ENCODE peak calls at places on chromosomes 2 and 18, in five cellular contexts. C is heart left ventricle, J is stomach, T is K562, S is A549. M is an unnamed sample.

GRCh38 chr2:69798466-69798908 is 31.0 kb upstream of the GMCL1 start:
- DNase-seq in S (no peak), J (peak), C (no peak), T (no peak), M (peak)

GRCh38 chr18:67266591-67267237 is 249.8 kb downstream of the DSEL start:
- DNase-seq in J (no peak), C (no peak), S (peak), T (no peak), M (no peak)

GRCh38 chr18:58087928-58088722 is 44.1 kb downstream of the NEDD4L start:
- DNase-seq in J (peak), S (no peak), T (peak), C (no peak), M (peak)

GRCh38 chr2:182915369-182916326 is 49.2 kb upstream of the FRZB start:
- DNase-seq in S (peak), J (no peak), T (no peak), C (no peak), M (no peak)

GRCh38 chr2:121123268-121123667 is 161.7 kb downstream of the TFCP2L1 start:
- DNase-seq in J (no peak), T (no peak), C (no peak), S (no peak), M (no peak)

GRCh38 chr2:160932960-160933359 is 227.3 kb upstream of the TANK start:
- DNase-seq in C (no peak), S (peak), T (no peak), J (no peak), M (no peak)

GRCh38 chr2:26068602-26069298 is 34.9 kb downstream of the RAB10 start:
- DNase-seq in J (no peak), S (peak), T (peak), C (no peak), M (no peak)

GRCh38 chr2:95012881-95013550 is 12.5 kb upstream of the MAL start:
- DNase-seq in S (no peak), J (no peak), C (no peak), T (no peak), M (no peak)

GRCh38 chr2:170500770-170501169 is 214.4 kb upstream of the SP5 start:
- DNase-seq in S (no peak), J (no peak), T (no peak), C (peak), M (no peak)

GRCh38 chr2:197125000-197125399 is 185.6 kb downstream of the ANKRD44 start:
- DNase-seq in T (no peak), C (no peak), J (no peak), S (no peak), M (no peak)

GRCh38 chr2:16217271-16217670 is 276.9 kb downstream of the MYCN start:
- DNase-seq in J (no peak), S (no peak), T (no peak), C (no peak), M (no peak)

GRCh38 chr2:142175917-142176316 is 45.1 kb upstream of the LRP1B start:
- DNase-seq in S (no peak), J (no peak), T (no peak), C (no peak), M (no peak)

GRCh38 chr2:98634406-98635092 is 26.2 kb downstream of the UNC50 start:
- DNase-seq in S (peak), C (no peak), J (no peak), T (peak), M (no peak)

GRCh38 chr2:240131296-240131695 is 4.8 kb downstream of the COPS9 start:
- DNase-seq in S (no peak), C (no peak), T (no peak), J (no peak), M (peak)

GRCh38 chr18:68724021-68724420 is 9.1 kb upstream of the TMX3 start:
- DNase-seq in J (no peak), S (no peak), T (no peak), C (no peak), M (no peak)

GRCh38 chr18:55384551-55385275 is 203.3 kb downstream of the TCF4 start:
- DNase-seq in T (peak), J (no peak), C (no peak), S (peak), M (no peak)

GRCh38 chr2:21428754-21429153 is 305.0 kb downstream of the TDRD15 start:
- DNase-seq in C (no peak), J (no peak), T (no peak), S (no peak), M (no peak)

GRCh38 chr2:234495076-234495800 is 1.6 kb downstream of the ARL4C start:
- DNase-seq in J (no peak), C (no peak), S (peak), T (no peak), M (no peak)

GRCh38 chr2:43751476-43751875 is 22.4 kb upstream of the DYNC2LI1 start:
- DNase-seq in T (no peak), S (no peak), J (no peak), C (no peak), M (no peak)

GRCh38 chr2:212135739-212136138 is 402.9 kb downstream of the ERBB4 start:
- DNase-seq in T (no peak), J (no peak), S (peak), C (no peak), M (no peak)

GRCh38 chr2:195352581-195352980 is 304.4 kb upstream of the SLC39A10 start:
- DNase-seq in S (peak), T (no peak), C (no peak), J (no peak), M (no peak)

GRCh38 chr2:163735692-163736432 is at the start of gene FIGN:
- DNase-seq in C (peak), J (peak), S (peak), T (no peak), M (peak)

GRCh38 chr2:26584191-26584590 is 57.0 kb downstream of the CIB4 start:
- DNase-seq in J (no peak), T (no peak), S (no peak), C (no peak), M (peak)

DNA sequence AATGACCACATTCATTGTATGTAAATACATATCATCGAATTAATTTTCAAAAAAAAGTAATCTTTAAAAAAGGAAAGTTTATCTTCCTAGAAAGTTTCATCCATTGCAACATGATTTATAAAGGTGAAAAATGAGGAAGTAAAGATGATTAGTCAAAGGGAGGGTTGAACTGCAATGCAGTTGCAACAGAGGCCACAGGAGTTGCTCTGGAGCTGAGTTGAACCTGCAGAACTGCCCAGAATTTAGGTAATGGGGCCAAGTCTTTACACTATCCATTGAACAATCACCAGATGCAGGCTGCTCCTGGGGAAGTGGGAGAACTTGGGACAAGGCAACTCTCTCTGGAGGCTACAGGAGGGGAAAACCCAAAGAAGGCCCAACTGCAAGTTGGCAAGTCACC is 390.7 kb downstream of the METTL4 start:
- DNase-seq in S (no peak), C (no peak), J (no peak), T (no peak), M (no peak)
- TF ChIP-seq POLR2A in S (no peak), C (no peak), J (no peak), T (no peak), M (no peak)

GRCh38 chr2:58739033-58739432 is 497.9 kb upstream of the FANCL start:
- DNase-seq in J (no peak), C (no peak), T (no peak), S (no peak), M (no peak)
- H3K4me3 ChIP-seq in J (no peak), C (no peak), T (no peak), S (no peak), M (no peak)

DNA sequence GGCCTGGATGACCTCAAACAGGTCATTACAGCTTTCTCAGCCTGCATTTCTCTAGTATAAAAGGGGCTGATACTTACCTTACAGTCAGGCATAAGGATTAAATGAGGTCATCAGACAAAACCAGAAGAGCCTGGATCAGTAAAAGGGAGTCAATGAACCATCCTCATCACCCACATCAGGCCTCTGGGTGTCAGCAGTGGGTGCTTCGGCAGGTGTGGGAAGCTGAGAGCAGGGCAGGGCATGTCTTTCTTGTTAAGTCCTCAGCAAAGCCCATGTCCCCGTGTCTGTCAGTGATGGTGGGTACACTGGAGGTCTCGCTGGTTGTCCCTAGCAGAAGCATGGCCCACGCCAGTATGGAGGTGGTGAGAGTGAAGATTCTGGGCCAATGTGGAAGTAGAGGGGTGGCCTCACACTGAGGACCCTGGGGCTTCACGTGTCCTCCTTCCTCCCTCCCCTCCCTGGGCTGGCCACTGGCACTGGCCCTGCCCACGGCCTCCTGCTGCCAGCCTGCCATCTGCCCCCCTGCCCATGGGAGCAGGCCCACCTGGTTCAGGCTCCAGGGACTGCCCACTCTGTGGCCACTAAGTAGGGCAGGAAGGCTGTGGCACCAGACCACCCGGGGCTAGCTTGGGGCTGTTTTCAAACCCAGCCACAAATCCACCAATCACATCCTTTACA is 4.4 kb downstream of the ADRA2B start:
- DNase-seq in T (no peak), C (no peak), S (no peak), J (no peak), M (no peak)
- TF ChIP-seq CTCF in T (no peak), C (no peak), S (no peak), J (no peak), M (no peak)

GRCh38 chr2:20186078-20186854 is 38.7 kb downstream of the SDC1 start:
- DNase-seq in S (peak), J (peak), C (no peak), T (peak), M (no peak)
- TF ChIP-seq POLR2A in S (no peak), J (no peak), C (no peak), T (no peak), M (no peak)

DNA sequence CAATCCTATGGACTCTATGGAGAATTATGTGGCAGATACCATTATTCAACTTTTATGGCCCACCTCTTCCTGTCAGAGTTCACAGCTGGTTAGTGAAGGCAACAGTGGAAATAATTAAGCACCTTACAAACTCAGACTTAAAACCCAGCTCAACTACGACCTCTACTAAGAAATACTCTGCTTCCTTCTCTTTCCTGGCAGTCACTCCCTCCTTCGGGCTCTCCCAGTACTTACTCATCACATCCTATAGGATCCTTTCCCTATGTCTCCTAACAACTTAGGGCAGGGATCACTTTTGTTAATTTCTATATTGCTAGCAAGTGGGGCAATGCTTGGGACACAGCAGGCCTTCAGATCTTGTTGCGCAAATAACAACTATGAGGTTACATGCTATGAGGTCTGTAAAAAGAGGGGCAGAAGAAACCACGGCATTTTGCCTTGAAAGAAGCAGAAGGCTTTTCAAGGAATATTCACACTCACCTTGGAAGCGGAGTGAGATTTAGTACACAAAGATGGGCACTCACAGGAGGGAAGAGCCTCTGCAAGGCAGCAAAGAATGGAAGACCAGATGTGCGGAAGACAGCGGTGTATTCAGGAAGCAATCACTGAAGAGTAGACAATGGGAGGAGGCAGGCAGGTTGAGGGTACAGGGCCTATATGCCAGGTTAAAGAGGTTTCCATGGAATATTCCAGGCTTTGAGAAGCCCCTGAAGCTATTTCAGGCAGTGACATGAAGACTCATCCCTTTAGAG is 2.1 kb downstream of the STK39 start:
- DNase-seq in S (no peak), T (no peak), C (no peak), J (no peak), M (no peak)
- H3K4me3 ChIP-seq in S (peak), T (no peak), C (no peak), J (peak), M (no peak)

GRCh38 chr2:134766583-134766982 is 47.8 kb upstream of the TMEM163 start:
- DNase-seq in T (no peak), J (no peak), C (no peak), S (no peak), M (no peak)

GRCh38 chr2:134762508-134762907 is 43.7 kb upstream of the TMEM163 start:
- DNase-seq in J (no peak), S (no peak), T (no peak), C (no peak), M (no peak)

GRCh38 chr2:134765987-134766386 is 47.2 kb upstream of the TMEM163 start:
- DNase-seq in C (no peak), J (no peak), S (no peak), T (no peak), M (no peak)

GRCh38 chr2:134763164-134763710 is 44.4 kb upstream of the TMEM163 start:
- DNase-seq in C (no peak), T (no peak), J (no peak), S (no peak), M (no peak)

GRCh38 chr2:134764164-134764563 is 45.4 kb upstream of the TMEM163 start:
- DNase-seq in T (no peak), S (no peak), J (no peak), C (no peak), M (no peak)
- TF ChIP-seq CTCF in T (no peak), S (no peak), J (no peak), C (no peak), M (no peak)

DNA sequence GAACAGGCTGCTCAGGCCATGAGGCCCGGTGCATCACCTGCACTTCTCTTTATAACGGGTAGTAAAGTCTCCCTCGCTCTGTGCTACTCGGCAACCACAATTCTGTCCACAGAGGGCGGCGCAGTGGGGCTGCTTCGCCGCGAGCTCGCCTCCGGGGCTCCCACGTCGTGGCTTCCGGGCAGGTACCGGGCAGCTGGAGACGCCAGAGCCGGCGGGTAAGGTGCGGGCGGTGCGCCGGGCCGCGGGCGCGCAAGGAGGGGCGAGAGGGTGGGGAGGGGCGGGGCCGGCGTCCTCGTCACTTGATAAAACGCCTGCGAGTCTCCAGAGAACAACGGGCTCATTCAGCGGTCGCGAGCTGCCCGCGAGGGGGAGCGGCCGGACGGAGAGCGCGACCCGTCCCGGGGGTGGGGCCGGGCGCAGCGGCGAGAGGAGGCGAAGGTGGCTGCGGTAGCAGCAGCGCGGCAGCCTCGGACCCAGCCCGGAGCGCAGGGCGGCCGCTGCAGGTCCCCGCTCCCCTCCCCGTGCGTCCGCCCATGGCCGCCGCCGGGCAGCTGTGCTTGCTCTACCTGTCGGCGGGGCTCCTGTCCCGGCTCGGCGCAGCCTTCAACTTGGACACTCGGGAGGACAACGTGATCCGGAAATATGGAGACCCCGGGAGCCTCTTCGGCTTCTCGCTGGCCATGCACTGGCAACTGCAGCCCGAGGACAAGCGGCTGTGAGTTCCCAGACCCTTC is at the start of gene ITGA6:
- DNase-seq in C (peak), S (peak), J (peak), T (peak), M (no peak)
- TF ChIP-seq POLR2A in C (no peak), S (peak), J (no peak), T (no peak), M (no peak)

GRCh38 chr2:216111122-216111521 is 2.0 kb downstream of the XRCC5 start:
- DNase-seq in T (no peak), C (no peak), J (no peak), S (no peak), M (no peak)
- H3K4me3 ChIP-seq in T (no peak), C (no peak), J (no peak), S (no peak), M (no peak)